ENCODE peak calls at places on chromosome 2, in six cellular contexts. M, W, T, Q, E and A are unnamed samples.

GRCh38 chr2:129642526-129643043 is 336.9 kb upstream of the RAB6C start:
- DNase-seq in M (no peak), W (no peak), T (no peak), Q (no peak), E (no peak), A (no peak)

GRCh38 chr2:38505779-38506178 is 96.9 kb downstream of the HNRNPLL start:
- DNase-seq in M (peak; percentile 52), W (no peak), T (no peak), Q (no peak), E (no peak), A (no peak)

GRCh38 chr2:88342749-88343148 is 109.7 kb downstream of the FOXI3 start:
- DNase-seq in M (no peak), W (no peak), T (no peak), Q (no peak), E (no peak), A (no peak)

GRCh38 chr2:96241901-96242611 is 23.7 kb downstream of the TMEM127 start:
- DNase-seq in M (peak; percentile 71), W (peak; percentile 22), T (peak; percentile 40), Q (no peak), E (no peak), A (peak; percentile 40)

GRCh38 chr2:160652236-160652635 is 158.6 kb upstream of the RBMS1 start:
- DNase-seq in M (no peak), W (peak; percentile 37), T (peak; percentile 31), Q (no peak), E (no peak), A (no peak)

GRCh38 chr2:234536218-234536989 is 39.5 kb upstream of the ARL4C start:
- DNase-seq in M (no peak), W (no peak), T (no peak), Q (no peak), E (no peak), A (no peak)

GRCh38 chr2:223306371-223306770 is 254.4 kb downstream of the KCNE4 start:
- DNase-seq in M (no peak), W (no peak), T (no peak), Q (no peak), E (no peak), A (no peak)

GRCh38 chr2:235793163-235793752 is 299.4 kb downstream of the AGAP1 start:
- DNase-seq in M (peak; percentile 40), W (no peak), T (no peak), Q (no peak), E (no peak), A (no peak)

GRCh38 chr2:406876-407275 is 119.0 kb upstream of the ALKAL2 start:
- DNase-seq in M (no peak), W (no peak), T (no peak), Q (no peak), E (no peak), A (no peak)

GRCh38 chr2:212083492-212083891 is 455.1 kb downstream of the ERBB4 start:
- DNase-seq in M (no peak), W (no peak), T (no peak), Q (no peak), E (no peak), A (no peak)

GRCh38 chr2:234711308-234711707 is 214.4 kb upstream of the ARL4C start:
- DNase-seq in M (no peak), W (no peak), T (no peak), Q (no peak), E (no peak), A (no peak)